ENCODE peak calls at places on chromosomes 3 and 15, in nine cellular contexts. R is ovary, L is upper lobe of right lung, Z is astrocyte, F is transverse colon, B is heart right ventricle, G is thoracic aorta, M is A549, C is spleen. S is an unnamed sample.

GRCh38 chr3:156150434-156151066 is 30.2 kb downstream of the KCNAB1 start:
- DNase-seq in R (no peak), L (no peak), Z (peak; percentile 43), F (peak; percentile 52), B (no peak), G (no peak), M (peak; percentile 55), C (no peak), S (no peak)

GRCh38 chr3:156750874-156751245 is 75.3 kb upstream of the LEKR1 start:
- DNase-seq in R (no peak), L (no peak), Z (peak; percentile 72), F (no peak), B (no peak), G (no peak), M (no peak), C (no peak), S (no peak)

GRCh38 chr3:132343018-132343612 is 25.9 kb downstream of the ACP3 start:
- DNase-seq in R (no peak), L (no peak), Z (peak; percentile 37), F (peak; percentile 17), B (no peak), G (no peak), M (peak; percentile 50), C (no peak), S (no peak)

GRCh38 chr3:142211034-142211433 is 14.4 kb downstream of the GK5 start:
- DNase-seq in R (no peak), L (no peak), Z (no peak), F (no peak), B (no peak), G (no peak), M (peak; percentile 7), C (no peak), S (no peak)

GRCh38 chr3:46411271-46411670 is 4.2 kb downstream of the CCRL2 start:
- DNase-seq in R (no peak), L (no peak), Z (no peak), F (no peak), B (no peak), G (no peak), M (no peak), C (no peak), S (no peak)

GRCh38 chr3:141405025-141405424 is 36.7 kb downstream of the ZBTB38 start:
- DNase-seq in R (no peak), L (no peak), Z (peak; percentile 69), F (no peak), B (no peak), G (no peak), M (no peak), C (no peak), S (no peak)

GRCh38 chr15:41692049-41692448 is 31.8 kb downstream of the MGA start:
- DNase-seq in R (no peak), L (no peak), Z (no peak), F (no peak), B (no peak), G (no peak), M (no peak), C (no peak), S (no peak)

GRCh38 chr15:57651445-57651844 is 55.1 kb upstream of the POLR2M start:
- DNase-seq in R (no peak), L (no peak), Z (no peak), F (no peak), B (no peak), G (no peak), M (no peak), C (no peak), S (no peak)

GRCh38 chr3:52238193-52238760 is 681 bp downstream of the TWF2 start:
- DNase-seq in R (no peak), L (no peak), Z (peak; percentile 16), F (no peak), B (no peak), G (no peak), M (peak; percentile 20), C (no peak), S (no peak)

GRCh38 chr15:81312790-81313543 is 11.0 kb downstream of the STARD5 start:
- DNase-seq in R (peak; percentile 84), L (peak; percentile 73), Z (peak; percentile 98), F (peak; percentile 57), B (peak; percentile 54), G (peak; percentile 84), M (peak; percentile 81), C (peak; percentile 77), S (no peak)

GRCh38 chr3:127747751-127748521 is 74.4 kb downstream of the MGLL start:
- DNase-seq in R (no peak), L (peak; percentile 84), Z (peak; percentile 87), F (peak; percentile 71), B (peak; percentile 72), G (peak; percentile 87), M (peak; percentile 96), C (peak; percentile 53), S (no peak)

GRCh38 chr3:41302295-41302694 is 103.0 kb downstream of the CTNNB1 start:
- DNase-seq in R (no peak), L (no peak), Z (no peak), F (no peak), B (no peak), G (no peak), M (no peak), C (no peak), S (no peak)

GRCh38 chr3:102180291-102180931 is 254.4 kb upstream of the ZPLD1 start:
- DNase-seq in R (no peak), L (no peak), Z (peak; percentile 93), F (no peak), B (no peak), G (no peak), M (peak; percentile 81), C (no peak), S (no peak)

GRCh38 chr3:129934234-129935123 is 40.0 kb upstream of the TRH start:
- DNase-seq in R (peak; percentile 60), L (no peak), Z (no peak), F (no peak), B (no peak), G (no peak), M (peak; percentile 40), C (peak; percentile 61), S (no peak)

GRCh38 chr15:59687831-59688230 is 1.3 kb downstream of the BNIP2 start:
- DNase-seq in R (no peak), L (no peak), Z (peak; percentile 20), F (no peak), B (no peak), G (no peak), M (no peak), C (no peak), S (no peak)

GRCh38 chr3:49158108-49158709 is 7.9 kb downstream of the CCDC71 start:
- DNase-seq in R (no peak), L (no peak), Z (no peak), F (peak; percentile 64), B (no peak), G (no peak), M (peak; percentile 41), C (no peak), S (no peak)

GRCh38 chr15:86813892-86814291 is 734.2 kb downstream of the AGBL1 start:
- DNase-seq in R (no peak), L (no peak), Z (no peak), F (no peak), B (no peak), G (no peak), M (no peak), C (no peak), S (no peak)

GRCh38 chr15:66707310-66708160 is 5.5 kb downstream of the SMAD6 start:
- DNase-seq in R (peak; percentile 72), L (peak; percentile 72), Z (peak; percentile 39), F (peak; percentile 55), B (peak; percentile 50), G (no peak), M (peak; percentile 73), C (no peak), S (no peak)
- H3K27ac ChIP-seq in R (no peak overlapping the region), L (peak overlapping the region; percentile 85), Z (no peak overlapping the region), F (peak overlapping the region; percentile 84), B (peak overlapping the region; percentile 97), G (peak overlapping the region; percentile 75), M (peak overlapping the region; percentile 95), C (peak overlapping the region; percentile 23), S (peak overlapping the region; percentile 56)

GRCh38 chr15:78071378-78071777 is 6.1 kb downstream of the TBC1D2B start:
- DNase-seq in R (no peak), L (no peak), Z (no peak), F (no peak), B (no peak), G (no peak), M (no peak), C (no peak), S (no peak)

GRCh38 chr15:78070049-78070698 is 7.3 kb downstream of the TBC1D2B start:
- DNase-seq in R (no peak), L (no peak), Z (no peak), F (peak; percentile 56), B (no peak), G (no peak), M (no peak), C (peak; percentile 84), S (no peak)

GRCh38 chr15:78069630-78070029 is 7.9 kb downstream of the TBC1D2B start:
- DNase-seq in R (no peak), L (no peak), Z (no peak), F (no peak), B (no peak), G (no peak), M (no peak), C (no peak), S (no peak)

GRCh38 chr15:78073026-78073425 is 4.5 kb downstream of the TBC1D2B start:
- DNase-seq in R (no peak), L (no peak), Z (no peak), F (no peak), B (no peak), G (no peak), M (no peak), C (no peak), S (no peak)

GRCh38 chr15:78072080-78072892 is 5.2 kb downstream of the TBC1D2B start:
- DNase-seq in R (no peak), L (no peak), Z (no peak), F (peak; percentile 64), B (no peak), G (no peak), M (no peak), C (no peak), S (no peak)
- H3K4me1 ChIP-seq in R (peaks cover 40% of the 10 kb centered on the region), L (peaks cover 87% of the 10 kb centered on the region), Z (peaks cover 61% of the 10 kb centered on the region), F (peaks cover 94% of the 10 kb centered on the region), B (peaks cover 49% of the 10 kb centered on the region), G (peaks cover 57% of the 10 kb centered on the region), M (peaks cover 48% of the 10 kb centered on the region), C (peaks cover 98% of the 10 kb centered on the region), S (peaks cover 65% of the 10 kb centered on the region)

DNA sequence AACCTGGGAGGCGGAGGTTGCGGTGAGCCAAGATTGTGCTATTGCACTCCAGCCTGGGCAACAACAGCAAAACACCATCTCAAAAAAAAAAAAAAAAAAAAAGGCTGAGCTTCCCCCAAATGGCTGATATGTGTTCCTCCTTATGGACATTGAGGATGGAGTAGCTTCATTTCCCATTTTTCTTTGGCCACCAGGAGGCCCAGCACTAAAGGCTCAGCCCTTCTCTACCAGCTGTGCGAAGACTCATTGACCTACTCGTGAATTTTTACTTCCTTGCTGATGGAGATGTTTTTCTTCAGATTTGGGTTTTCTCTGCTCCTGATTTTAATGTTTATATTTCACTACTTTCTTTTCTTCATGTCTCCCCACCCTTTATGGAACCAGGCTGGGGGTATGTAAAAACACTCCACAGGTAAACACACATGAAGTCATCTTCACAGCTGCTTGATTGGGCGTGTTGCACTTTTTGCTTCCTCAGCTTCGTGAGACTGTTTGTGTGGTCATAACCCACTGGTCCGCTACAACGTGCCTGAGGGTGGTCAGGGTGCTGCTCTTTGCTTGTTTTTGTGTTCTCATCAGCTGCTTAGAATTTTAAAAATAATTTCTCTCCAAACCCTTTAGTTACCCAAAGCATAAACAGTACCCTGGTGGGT is 13.5 kb downstream of the SEMA4B start:
- DNase-seq in R (no peak), L (no peak), Z (no peak), F (no peak), B (no peak), G (no peak), M (peak; percentile 64), C (no peak), S (no peak)
- TF ChIP-seq CTCF in R (no peak), L (peak; percentile 19), Z (peak; percentile 23), F (peak; percentile 34), B (no peak), G (no peak), M (peak; percentile 13), C (no peak), S (no peak)

GRCh38 chr3:78337801-78338211 is 1297.9 kb downstream of the ROBO2 start:
- DNase-seq in R (no peak), L (no peak), Z (peak; percentile 18), F (no peak), B (no peak), G (no peak), M (no peak), C (no peak), S (no peak)
- H3K27ac ChIP-seq in R (no peak overlapping the region), L (no peak overlapping the region), Z (no peak overlapping the region), F (no peak overlapping the region), B (no peak overlapping the region), G (no peak overlapping the region), M (no peak overlapping the region), C (no peak overlapping the region), S (no peak overlapping the region)